ENCODE peak calls at places on chromosome X, in six cellular contexts. P, S, E, X, K and Q are unnamed samples.

GRCh38 chrX:154310991-154311541 is 15.5 kb downstream of the TKTL1 start:
- DNase-seq in E (no peak), K (peak), X (peak), S (no peak), P (peak), Q (no peak)

GRCh38 chrX:74251006-74251930 is 52.7 kb upstream of the ZCCHC13 start:
- DNase-seq in P (peak), E (no peak), X (peak), S (no peak), K (peak), Q (no peak)

GRCh38 chrX:18889982-18890381 is 93.9 kb downstream of the PHKA2 start:
- DNase-seq in E (no peak), K (no peak), S (no peak), X (no peak), P (no peak), Q (no peak)

GRCh38 chrX:85429066-85429465 is 49.6 kb upstream of the POF1B start:
- DNase-seq in S (no peak), X (no peak), K (no peak), P (no peak), E (no peak), Q (no peak)

GRCh38 chrX:113384628-113385027 is 544.0 kb upstream of the AMOT start:
- DNase-seq in K (peak), P (no peak), E (no peak), X (peak), S (no peak), Q (no peak)

GRCh38 chrX:37652053-37652452 is 33.5 kb upstream of the XK start:
- DNase-seq in S (peak), X (no peak), E (peak), K (no peak), P (peak), Q (no peak)

GRCh38 chrX:69603566-69604194 is 12.2 kb upstream of the EDA start:
- DNase-seq in P (peak), X (no peak), E (no peak), K (no peak), S (peak), Q (no peak)

GRCh38 chrX:154598656-154599055 is 13.7 kb downstream of the CTAG1A start:
- DNase-seq in E (no peak), S (no peak), K (no peak), P (no peak), X (no peak), Q (peak)

GRCh38 chrX:9249452-9249851 is 215.4 kb upstream of the TBL1X start:
- DNase-seq in S (no peak), X (no peak), P (no peak), E (no peak), K (no peak), Q (no peak)

GRCh38 chrX:71282514-71283408 is 674 bp upstream of the NONO start:
- DNase-seq in X (peak), E (no peak), S (no peak), K (peak), P (no peak), Q (no peak)

GRCh38 chrX:72128881-72129280 is 2.8 kb downstream of the RTL5 start:
- DNase-seq in X (no peak), E (no peak), S (peak), P (no peak), K (no peak), Q (no peak)

GRCh38 chrX:63032811-63033210 is 318.3 kb downstream of the SPIN4 start:
- DNase-seq in E (no peak), S (no peak), X (no peak), P (no peak), K (no peak), Q (no peak)

GRCh38 chrX:129961180-129962083 is 21.0 kb upstream of the BCORL1 start:
- DNase-seq in S (peak), E (peak), K (no peak), P (peak), X (peak), Q (peak)

GRCh38 chrX:133534172-133534571 is 118.9 kb upstream of the GPC4 start:
- DNase-seq in K (no peak), P (no peak), X (no peak), E (no peak), S (no peak), Q (no peak)

GRCh38 chrX:119121341-119121740 is 6.3 kb downstream of the KIAA1210 start:
- DNase-seq in E (no peak), P (no peak), S (no peak), K (peak), X (peak), Q (no peak)

GRCh38 chrX:52346462-52347165 is 22.2 kb upstream of the XAGE2 start:
- DNase-seq in P (peak), K (peak), E (no peak), S (no peak), X (peak), Q (no peak)

GRCh38 chrX:134990475-134991473 is at the start of gene SMIM10:
- DNase-seq in P (peak), S (peak), K (peak), E (peak), X (peak), Q (no peak)

GRCh38 chrX:51507551-51507950 is 11.2 kb upstream of the NUDT11 start:
- DNase-seq in X (no peak), K (no peak), P (no peak), E (no peak), S (no peak), Q (no peak)

GRCh38 chrX:76433219-76433618 is 5.7 kb downstream of the MAGEE1 start:
- DNase-seq in P (no peak), K (no peak), E (no peak), X (no peak), S (no peak), Q (no peak)

GRCh38 chrX:103774070-103774642 is 2.5 kb upstream of the PLP1 start:
- DNase-seq in S (peak), E (peak), X (peak), K (peak), P (no peak), Q (peak)

GRCh38 chrX:19410259-19410658 is 66.5 kb downstream of the PDHA1 start:
- DNase-seq in S (no peak), E (no peak), P (no peak), X (no peak), K (no peak), Q (no peak)

GRCh38 chrX:4944767-4945166 is 1231.3 kb upstream of the PRKX start:
- DNase-seq in X (no peak), K (no peak), S (no peak), E (no peak), P (no peak), Q (no peak)

GRCh38 chrX:139222511-139223200 is 307.9 kb upstream of the F9 start:
- DNase-seq in S (no peak), P (peak), E (no peak), K (no peak), X (no peak), Q (no peak)

GRCh38 chrX:31036895-31037294 is 34.9 kb downstream of the FTHL17 start:
- DNase-seq in E (peak), K (peak), P (peak), S (peak), X (peak), Q (peak)

GRCh38 chrX:49129427-49129826 is 5.9 kb upstream of the GPKOW start:
- DNase-seq in E (no peak), S (no peak), X (no peak), P (no peak), K (no peak), Q (no peak)

GRCh38 chrX:31063114-31063513 is 8.7 kb downstream of the FTHL17 start:
- DNase-seq in P (no peak), X (no peak), S (no peak), K (no peak), E (no peak), Q (no peak)

GRCh38 chrX:41720125-41720780 is 3.7 kb upstream of the GPR82 start:
- DNase-seq in X (peak), S (no peak), E (no peak), K (peak), P (peak), Q (no peak)

GRCh38 chrX:18290200-18290599 is 64.3 kb downstream of the SCML2 start:
- DNase-seq in S (no peak), K (no peak), X (no peak), E (no peak), P (no peak), Q (no peak)

GRCh38 chrX:130224810-130225209 is 43.9 kb downstream of the ZNF280C start:
- DNase-seq in E (no peak), X (no peak), K (no peak), P (no peak), S (no peak), Q (no peak)

GRCh38 chrX:101287402-101287801 is 3.7 kb downstream of the TAF7L start:
- DNase-seq in K (peak), E (peak), P (peak), S (no peak), X (peak), Q (peak)

GRCh38 chrX:46791927-46792825 is 33.3 kb upstream of the SLC9A7 start:
- DNase-seq in P (peak), X (peak), E (no peak), K (peak), S (peak), Q (no peak)

GRCh38 chrX:46792826-46793195 is 33.9 kb upstream of the SLC9A7 start:
- DNase-seq in K (no peak), X (no peak), E (no peak), P (no peak), S (no peak), Q (no peak)

GRCh38 chrX:46796574-46797191 is 37.8 kb upstream of the SLC9A7 start:
- DNase-seq in K (peak), P (peak), X (peak), E (peak), S (peak), Q (peak)

GRCh38 chrX:46788902-46789301 is 30.0 kb upstream of the SLC9A7 start:
- DNase-seq in E (no peak), P (no peak), X (peak), S (no peak), K (peak), Q (no peak)

GRCh38 chrX:46793386-46794143 is 34.6 kb upstream of the SLC9A7 start:
- DNase-seq in E (no peak), P (no peak), X (no peak), S (no peak), K (no peak), Q (no peak)
- H3K9ac ChIP-seq in E (no peak), P (no peak), X (no peak), S (no peak), K (no peak), Q (no peak)

DNA sequence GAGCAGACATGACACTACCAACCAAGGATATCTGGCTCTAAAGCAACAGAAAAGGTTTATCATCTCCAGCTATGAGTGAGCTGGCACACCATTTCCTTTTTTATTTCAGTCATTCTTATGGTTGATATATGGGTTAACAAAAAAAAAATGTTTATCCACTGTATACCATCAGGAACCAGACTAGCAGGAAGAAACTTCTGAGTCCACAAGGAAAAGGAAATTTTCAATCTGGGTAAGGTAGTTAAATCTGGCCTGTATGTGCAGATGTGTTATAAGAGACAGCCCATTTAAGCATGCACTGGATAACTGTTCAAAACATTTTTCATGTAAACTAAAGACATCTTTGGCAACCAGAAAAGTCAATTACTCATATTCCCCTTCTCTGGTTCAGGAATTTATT is 35.0 kb downstream of the AMMECR1 start:
- DNase-seq in S (no peak), X (peak), K (no peak), P (no peak), E (no peak), Q (no peak)
- H3K9ac ChIP-seq in S (no peak), X (no peak), K (no peak), P (no peak), E (no peak), Q (no peak)

GRCh38 chrX:25003066-25003849 is 12.5 kb downstream of the ARX start:
- DNase-seq in E (no peak), K (no peak), S (peak), X (no peak), P (no peak), Q (no peak)

GRCh38 chrX:25002658-25003015 is 13.1 kb downstream of the ARX start:
- DNase-seq in E (no peak), K (no peak), X (no peak), S (no peak), P (no peak), Q (no peak)

GRCh38 chrX:25004485-25005032 is 11.2 kb downstream of the ARX start:
- DNase-seq in P (no peak), X (no peak), S (no peak), E (no peak), K (no peak), Q (no peak)

GRCh38 chrX:25004040-25004439 is 11.7 kb downstream of the ARX start:
- DNase-seq in X (no peak), E (no peak), K (no peak), S (no peak), P (no peak), Q (no peak)

DNA sequence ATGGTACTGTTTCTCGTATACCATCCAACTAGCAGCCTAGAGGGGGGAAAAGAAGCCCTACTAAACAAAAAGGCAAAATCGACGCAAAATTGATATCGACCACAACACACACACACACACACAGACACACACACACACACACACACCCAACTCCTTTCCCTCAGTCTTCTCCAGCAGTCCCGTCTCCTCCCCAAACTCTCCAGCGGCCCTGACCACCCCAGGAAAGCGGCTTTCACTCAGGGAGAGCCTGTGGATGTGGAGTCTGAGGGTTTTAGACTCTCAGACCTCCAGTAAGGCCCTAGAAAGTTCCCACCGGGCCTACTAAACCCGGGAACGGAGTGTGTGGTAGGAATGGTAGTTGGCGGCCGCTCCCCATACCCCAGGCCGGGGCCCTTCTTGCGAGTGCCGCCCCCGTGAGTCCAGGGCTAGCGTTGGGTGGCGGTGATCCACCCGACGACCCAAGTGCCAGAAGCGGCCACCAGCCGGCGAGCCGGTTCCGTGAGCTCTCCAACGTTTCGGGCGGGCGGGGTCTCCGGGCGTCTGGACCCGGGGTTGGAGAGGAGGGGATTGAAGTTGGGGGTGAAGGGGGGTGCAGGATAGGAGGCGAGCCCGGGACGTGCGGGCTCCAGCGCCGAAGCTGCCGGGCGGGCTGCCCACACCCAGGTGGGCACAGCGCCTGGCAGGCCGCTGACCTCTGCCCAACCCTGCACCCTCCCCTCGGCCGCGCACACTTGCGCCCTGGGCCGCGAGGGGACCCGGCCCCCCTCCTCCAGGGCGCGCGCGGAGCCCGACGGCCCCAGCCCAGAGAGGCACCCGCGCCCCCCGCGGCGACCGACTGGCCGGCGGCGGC is 13.7 kb downstream of the ARX start:
- DNase-seq in X (no peak), S (no peak), P (no peak), K (no peak), E (no peak), Q (no peak)
- H3K9ac ChIP-seq in X (no peak), S (no peak), P (no peak), K (no peak), E (no peak), Q (no peak)

GRCh38 chrX:99001286-99001685 is 1408.8 kb downstream of the PCDH19 start:
- DNase-seq in X (no peak), S (peak), K (no peak), E (no peak), P (no peak), Q (no peak)
- H3K9ac ChIP-seq in X (no peak), S (no peak), K (no peak), E (no peak), P (no peak), Q (no peak)